ENCODE peak calls at places on chromosomes 6 and 20, in five cellular contexts. X is right atrium auricular region, D is kidney, C is nephron progenitor cell, B is epithelial cell of proximal tubule. N is an unnamed sample.

GRCh38 chr20:32743237-32744112 is at the start of gene COMMD7:
- DNase-seq in X (no peak), D (peak), C (peak), B (no peak), N (peak)

GRCh38 chr6:167426620-167427019 is 101.7 kb downstream of the TTLL2 start:
- DNase-seq in X (peak), D (no peak), C (no peak), B (no peak), N (no peak)

GRCh38 chr20:53842301-53843099 is 227.9 kb downstream of the BCAS1 start:
- DNase-seq in X (no peak), D (no peak), C (no peak), B (no peak), N (no peak)

GRCh38 chr6:31785475-31785874 is 8.3 kb upstream of the VWA7 start:
- DNase-seq in X (no peak), D (peak), C (no peak), B (no peak), N (no peak)

GRCh38 chr20:44496976-44497375 is 21.3 kb downstream of the TTPAL start:
- DNase-seq in X (no peak), D (no peak), C (no peak), B (peak), N (no peak)

GRCh38 chr6:146878564-146879343 is 280.0 kb downstream of the ADGB start:
- DNase-seq in X (no peak), D (no peak), C (no peak), B (no peak), N (no peak)

GRCh38 chr6:168440520-168441433 is at the start of gene SMOC2:
- DNase-seq in X (no peak), D (peak), C (peak), B (no peak), N (no peak)

GRCh38 chr6:80550271-80550670 is 443.8 kb downstream of the BCKDHB start:
- DNase-seq in X (no peak), D (no peak), C (no peak), B (no peak), N (no peak)

GRCh38 chr6:11806561-11807317 is 28.1 kb upstream of the ADTRP start:
- DNase-seq in X (no peak), D (no peak), C (no peak), B (no peak), N (no peak)

GRCh38 chr20:18103497-18103896 is 34.2 kb upstream of the KAT14 start:
- DNase-seq in X (no peak), D (no peak), C (no peak), B (no peak), N (no peak)

GRCh38 chr6:19902201-19902600 is 65.0 kb downstream of the ID4 start:
- DNase-seq in X (no peak), D (no peak), C (no peak), B (no peak), N (no peak)

GRCh38 chr6:136403166-136403980 is 113.7 kb upstream of the BCLAF1 start:
- DNase-seq in X (no peak), D (no peak), C (no peak), B (peak), N (no peak)

GRCh38 chr6:137715589-137716045 is 151.4 kb upstream of the TNFAIP3 start:
- DNase-seq in X (no peak), D (no peak), C (no peak), B (no peak), N (no peak)

GRCh38 chr6:105509506-105510331 is 106.8 kb upstream of the PREP start:
- DNase-seq in X (no peak), D (no peak), C (peak), B (no peak), N (no peak)

GRCh38 chr6:28355743-28356665 is 6.3 kb downstream of the ZKSCAN3 start:
- DNase-seq in X (peak), D (peak), C (peak), B (peak), N (peak)

GRCh38 chr6:163329991-163330390 is 84.5 kb upstream of the QKI start:
- DNase-seq in X (no peak), D (no peak), C (no peak), B (no peak), N (no peak)

GRCh38 chr6:42748241-42748898 is 2.5 kb upstream of the TBCC start:
- DNase-seq in X (no peak), D (no peak), C (no peak), B (no peak), N (no peak)

GRCh38 chr6:32689531-32690505 is 23.4 kb upstream of the HLA-DQB1 start:
- DNase-seq in X (no peak), D (no peak), C (no peak), B (no peak), N (no peak)

GRCh38 chr6:163078712-163079111 is 335.8 kb upstream of the QKI start:
- DNase-seq in X (no peak), D (no peak), C (no peak), B (no peak), N (no peak)

GRCh38 chr6:158529629-158530028 is 30.3 kb upstream of the TMEM181 start:
- DNase-seq in X (peak), D (no peak), C (no peak), B (no peak), N (no peak)

GRCh38 chr20:44942264-44942973 is 17.8 kb downstream of the TOMM34 start:
- DNase-seq in X (no peak), D (no peak), C (no peak), B (no peak), N (no peak)

GRCh38 chr6:36874016-36874442 is 574 bp downstream of the PPIL1 start:
- DNase-seq in X (no peak), D (no peak), C (no peak), B (no peak), N (no peak)

GRCh38 chr20:17545127-17545526 is 13.9 kb upstream of the BFSP1 start:
- DNase-seq in X (no peak), D (no peak), C (no peak), B (no peak), N (no peak)

GRCh38 chr20:63317601-63318291 is 24.8 kb downstream of the COL20A1 start:
- DNase-seq in X (no peak), D (peak), C (no peak), B (no peak), N (no peak)

GRCh38 chr6:112330071-112330876 is 16.9 kb upstream of the RFPL4B start:
- DNase-seq in X (no peak), D (no peak), C (no peak), B (no peak), N (no peak)
- TF ChIP-seq CTCF in X (no peak), D (no peak), C (no peak), B (peak), N (no peak)

GRCh38 chr6:107977283-107977682 is 19.3 kb upstream of the SEC63 start:
- DNase-seq in X (no peak), D (no peak), C (no peak), B (no peak), N (no peak)
- TF ChIP-seq CTCF in X (peak), D (peak), C (peak), B (peak), N (no peak)

GRCh38 chr6:55528624-55529023 is 50.4 kb downstream of the HMGCLL1 start:
- DNase-seq in X (no peak), D (no peak), C (no peak), B (peak), N (no peak)
- TF ChIP-seq CTCF in X (peak), D (peak), C (peak), B (peak), N (no peak)

DNA sequence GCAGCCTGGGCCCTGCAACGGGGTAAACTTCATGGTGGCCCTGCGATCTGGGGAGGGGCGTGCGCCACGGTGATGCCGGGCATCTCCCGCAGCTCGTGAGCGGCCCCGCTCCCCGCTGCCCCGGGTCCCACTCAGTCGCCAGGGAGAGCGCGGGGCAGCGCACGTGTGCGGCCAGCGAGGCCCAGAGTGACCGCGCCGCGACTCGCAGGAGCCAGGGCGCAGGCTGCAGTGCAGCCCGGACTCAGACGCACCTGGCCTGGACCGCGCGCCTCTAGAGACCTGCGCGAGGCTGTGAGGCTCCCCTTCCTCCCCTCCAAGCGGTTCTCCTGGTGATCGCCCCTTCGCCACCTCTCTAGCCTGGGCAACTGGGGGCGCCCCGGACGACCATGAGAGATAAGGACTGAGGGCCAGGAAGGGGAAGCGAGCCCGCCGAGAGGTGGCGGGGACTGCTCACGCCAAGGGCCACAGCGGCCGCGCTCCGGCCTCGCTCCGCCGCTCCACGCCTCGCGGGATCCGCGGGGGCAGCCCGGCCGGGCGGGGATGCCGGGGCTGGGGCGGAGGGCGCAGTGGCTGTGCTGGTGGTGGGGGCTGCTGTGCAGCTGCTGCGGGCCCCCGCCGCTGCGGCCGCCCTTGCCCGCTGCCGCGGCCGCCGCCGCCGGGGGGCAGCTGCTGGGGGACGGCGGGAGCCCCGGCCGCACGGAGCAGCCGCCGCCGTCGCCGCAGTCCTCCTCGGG is 684 bp downstream of the BMP6 start:
- DNase-seq in X (no peak), D (peak), C (peak), B (no peak), N (peak)
- TF ChIP-seq CTCF in X (no peak), D (no peak), C (no peak), B (no peak), N (no peak)

GRCh38 chr6:90434096-90434495 is 137.5 kb upstream of the BACH2 start:
- DNase-seq in X (no peak), D (no peak), C (peak), B (no peak), N (no peak)
- TF ChIP-seq CTCF in X (peak), D (no peak), C (peak), B (peak), N (no peak)

GRCh38 chr6:97138581-97138980 is 144.4 kb downstream of the MMS22L start:
- DNase-seq in X (no peak), D (no peak), C (no peak), B (no peak), N (no peak)

GRCh38 chr6:97141756-97142155 is 141.3 kb downstream of the MMS22L start:
- DNase-seq in X (no peak), D (no peak), C (no peak), B (no peak), N (no peak)

GRCh38 chr6:97133071-97133470 is 149.9 kb downstream of the MMS22L start:
- DNase-seq in X (no peak), D (no peak), C (no peak), B (no peak), N (no peak)

DNA sequence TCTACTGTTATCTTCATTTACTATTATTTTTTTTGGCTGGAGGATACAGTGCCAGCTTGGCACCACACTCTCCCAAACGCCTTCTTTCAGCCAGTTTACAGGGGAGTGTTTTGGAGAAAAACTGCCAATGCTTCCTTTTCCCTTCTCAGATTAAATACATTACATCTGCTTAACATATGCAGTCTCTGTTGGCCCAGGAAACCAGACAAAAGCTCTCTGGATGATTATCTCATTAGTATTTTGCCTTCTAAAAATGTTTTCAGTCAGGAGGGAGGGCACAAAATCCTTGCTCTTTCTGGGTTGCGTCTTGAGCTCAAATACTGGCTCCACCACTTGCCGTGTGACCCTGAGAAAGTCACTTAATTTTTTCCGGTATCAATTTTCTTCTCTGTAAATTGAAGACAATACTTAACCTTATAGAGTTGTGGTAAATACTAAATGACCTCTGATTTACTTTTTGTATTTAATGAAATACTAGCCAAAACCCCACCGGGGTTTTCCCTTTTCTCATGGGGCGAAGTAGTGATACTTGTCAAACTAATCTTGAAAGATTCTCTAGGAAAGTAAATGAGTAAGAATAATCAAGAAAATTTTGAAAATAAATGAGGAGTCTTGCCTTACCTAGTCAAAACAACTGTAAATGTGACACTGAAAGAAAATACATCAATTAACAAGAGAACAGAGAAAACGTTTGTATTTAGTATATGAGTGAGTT is 146.2 kb downstream of the MMS22L start:
- DNase-seq in X (no peak), D (no peak), C (no peak), B (no peak), N (no peak)
- TF ChIP-seq CTCF in X (no peak), D (no peak), C (no peak), B (no peak), N (no peak)

GRCh38 chr6:93069856-93070255 is 349.5 kb downstream of the EPHA7 start:
- DNase-seq in X (no peak), D (no peak), C (no peak), B (no peak), N (no peak)
- TF ChIP-seq CTCF in X (no peak), D (no peak), C (no peak), B (no peak), N (no peak)

GRCh38 chr20:61480158-61480825 is 228.2 kb downstream of the CDH4 start:
- DNase-seq in X (no peak), D (no peak), C (no peak), B (no peak), N (no peak)
- TF ChIP-seq CTCF in X (no peak), D (no peak), C (no peak), B (no peak), N (no peak)

GRCh38 chr6:71457883-71458282 is 169.3 kb downstream of the OGFRL1 start:
- DNase-seq in X (no peak), D (peak), C (no peak), B (no peak), N (no peak)
- TF ChIP-seq CTCF in X (no peak), D (no peak), C (no peak), B (no peak), N (no peak)